ENCODE peak calls at places on chromosomes 5 and 9, in eight cellular contexts. B is stimulated activated CD8-positive, alpha-beta memory T cell treated with anti-CD3 and anti-CD28 coated beads, Interleukin-7, amount 100 ng/mL, for 1 hour; A is GDM1; S is NCI-H1092; Q is retinal pigment epithelial cell; H is stimulated activated CD4-positive, alpha-beta T cell treated with anti-CD3 and anti-CD28 coated beads, TNF-alpha, amount 100 ng/mL, for 48 hours; J is endothelial cell; V is brain microvascular endothelial cell. T is an unnamed sample.

GRCh38 chr5:159855476-159856157 is 60.7 kb upstream of the ADRA1B start:
- DNase-seq in H (no peak), S (no peak), Q (no peak), J (no peak), B (no peak), V (no peak), A (no peak), T (no peak)

GRCh38 chr5:6518298-6519057 is 69.8 kb downstream of the UBE2QL1 start:
- DNase-seq in Q (no peak), H (no peak), V (no peak), J (no peak), B (no peak), A (no peak), S (no peak), T (no peak)

GRCh38 chr5:158614951-158615350 is 484.8 kb downstream of the EBF1 start:
- DNase-seq in A (no peak), J (no peak), S (no peak), H (no peak), B (no peak), V (no peak), Q (no peak), T (no peak)

GRCh38 chr9:119154527-119154926 is 214.7 kb downstream of the BRINP1 start:
- DNase-seq in S (no peak), J (no peak), A (no peak), H (no peak), B (no peak), V (no peak), Q (no peak), T (no peak)

GRCh38 chr9:110599468-110599867 is 19.9 kb upstream of the SVEP1 start:
- DNase-seq in S (no peak), V (no peak), Q (no peak), B (no peak), J (no peak), A (no peak), H (no peak), T (no peak)

GRCh38 chr9:15144567-15145174 is 162.3 kb downstream of the TTC39B start:
- DNase-seq in J (no peak), S (peak; percentile 24), Q (no peak), H (no peak), A (no peak), B (no peak), V (no peak), T (no peak)

GRCh38 chr5:109951348-109951747 is 261.6 kb downstream of the MAN2A1 start:
- DNase-seq in V (no peak), H (no peak), B (no peak), A (no peak), J (no peak), Q (no peak), S (no peak), T (no peak)

GRCh38 chr5:102760815-102761214 is 5.7 kb downstream of the PAM start:
- DNase-seq in V (no peak), J (no peak), B (no peak), H (no peak), S (peak; percentile 6), Q (no peak), A (no peak), T (no peak)

GRCh38 chr9:34992376-34992951 is 2.9 kb downstream of the DNAJB5 start:
- DNase-seq in J (no peak), A (no peak), V (peak; percentile 82), Q (peak; percentile 91), B (no peak), S (no peak), H (peak; percentile 73), T (peak; percentile 61)

GRCh38 chr5:43157068-43157467 is 35.0 kb upstream of the NIM1K start:
- DNase-seq in S (no peak), B (no peak), Q (no peak), A (no peak), H (no peak), V (no peak), J (no peak), T (no peak)

GRCh38 chr9:89038354-89039091 is 47.3 kb downstream of the S1PR3 start:
- DNase-seq in H (no peak), Q (no peak), V (peak; percentile 65), B (no peak), J (no peak), S (no peak), A (no peak), T (no peak)

GRCh38 chr5:11182441-11183080 is 421.5 kb upstream of the DAP start:
- DNase-seq in Q (peak; percentile 14), S (no peak), J (peak; percentile 49), V (peak; percentile 46), A (no peak), H (no peak), B (no peak), T (no peak)

GRCh38 chr9:117704024-117704575 is at the start of gene TLR4:
- DNase-seq in Q (peak; percentile 26), H (no peak), B (no peak), V (peak; percentile 84), J (peak; percentile 22), S (no peak), A (no peak), T (no peak)

GRCh38 chr9:124007157-124007460 is 4.5 kb upstream of the LHX2 start:
- DNase-seq in J (no peak), B (no peak), H (no peak), A (no peak), S (no peak), Q (no peak), V (no peak), T (no peak)

GRCh38 chr9:14799030-14799429 is 76.5 kb upstream of the CER1 start:
- DNase-seq in Q (no peak), B (no peak), A (no peak), H (no peak), J (no peak), S (no peak), V (no peak), T (no peak)

GRCh38 chr9:89284076-89284475 is 26.9 kb upstream of the CKS2 start:
- DNase-seq in H (no peak), V (no peak), S (no peak), Q (no peak), J (no peak), B (no peak), A (no peak), T (no peak)

GRCh38 chr5:50965621-50966362 is 299.4 kb downstream of the PARP8 start:
- DNase-seq in Q (no peak), J (peak; percentile 29), V (no peak), H (no peak), B (no peak), S (peak; percentile 31), A (no peak), T (no peak)

GRCh38 chr9:89498845-89499480 is 1.1 kb upstream of the SEMA4D start:
- DNase-seq in Q (no peak), S (no peak), A (peak; percentile 86), J (no peak), H (no peak), B (no peak), V (no peak), T (no peak)

GRCh38 chr5:102794047-102794446 is 38.9 kb downstream of the PAM start:
- DNase-seq in A (no peak), S (no peak), B (no peak), Q (no peak), J (no peak), V (no peak), H (no peak), T (no peak)

GRCh38 chr9:37752646-37753488 is 738 bp upstream of the TRMT10B start:
- DNase-seq in A (no peak), J (no peak), H (peak; percentile 7), V (no peak), Q (no peak), B (no peak), S (no peak), T (no peak)